ENCODE peak calls at places on chromosomes 1 and 21, in five cellular contexts. S is NCI-H446, F is HCT116, Y is C1 segment of cervical spinal cord, U is EL. G is an unnamed sample.

GRCh38 chr1:54334996-54335395 is 71.2 kb downstream of the SSBP3 start:
- DNase-seq in S (no peak), F (no peak), Y (peak), U (peak), G (peak)

GRCh38 chr1:177206831-177207230 is 36.1 kb downstream of the BRINP2 start:
- DNase-seq in S (no peak), F (no peak), Y (no peak), U (no peak), G (no peak)

GRCh38 chr1:168079761-168080160 is 57.0 kb downstream of the GPR161 start:
- DNase-seq in S (no peak), F (peak), Y (no peak), U (peak), G (no peak)

GRCh38 chr21:33924766-33925100 is 9.1 kb upstream of the ATP5PO start:
- DNase-seq in S (no peak), F (no peak), Y (no peak), U (no peak), G (no peak)

GRCh38 chr1:40315795-40316594 is 1.1 kb downstream of the COL9A2 start:
- DNase-seq in S (no peak), F (no peak), Y (peak), U (peak), G (no peak)

GRCh38 chr1:98104285-98104684 is 183.5 kb upstream of the DPYD start:
- DNase-seq in S (peak), F (no peak), Y (no peak), U (peak), G (peak)

GRCh38 chr1:59971464-59971911 is 44.9 kb upstream of the CYP2J2 start:
- DNase-seq in S (peak), F (peak), Y (peak), U (peak), G (no peak)

GRCh38 chr1:54299037-54299436 is 99.1 kb downstream of the MRPL37 start:
- DNase-seq in S (no peak), F (no peak), Y (no peak), U (no peak), G (no peak)

GRCh38 chr1:93324486-93325464 is 20.9 kb upstream of the DR1 start:
- DNase-seq in S (peak), F (peak), Y (no peak), U (peak), G (peak)

GRCh38 chr1:230359992-230360391 is 66.1 kb downstream of the PGBD5 start:
- DNase-seq in S (no peak), F (no peak), Y (no peak), U (peak), G (peak)

GRCh38 chr1:154546264-154547043 is 12.0 kb downstream of the UBE2Q1 start:
- DNase-seq in S (peak), F (peak), Y (no peak), U (peak), G (no peak)

GRCh38 chr1:151511636-151512215 is 539 bp downstream of the CGN start:
- DNase-seq in S (peak), F (no peak), Y (peak), U (peak), G (no peak)

GRCh38 chr1:182833271-182833670 is 5.9 kb upstream of the DHX9 start:
- DNase-seq in S (no peak), F (no peak), Y (no peak), U (peak), G (peak)

GRCh38 chr1:169072945-169073725 is 33.4 kb upstream of the ATP1B1 start:
- DNase-seq in S (peak), F (no peak), Y (no peak), U (no peak), G (no peak)

GRCh38 chr1:218479436-218480115 is 134.4 kb downstream of the TGFB2 start:
- DNase-seq in S (no peak), F (no peak), Y (no peak), U (peak), G (peak)

GRCh38 chr1:15948600-15949452 is 27.1 kb downstream of the ZBTB17 start:
- DNase-seq in S (no peak), F (no peak), Y (no peak), U (peak), G (peak)

GRCh38 chr1:188170446-188170845 is 1341.7 kb downstream of the PLA2G4A start:
- DNase-seq in S (no peak), F (no peak), Y (no peak), U (no peak), G (no peak)

GRCh38 chr1:55700359-55701130 is 485.4 kb upstream of the USP24 start:
- DNase-seq in S (peak), F (no peak), Y (no peak), U (peak), G (peak)

GRCh38 chr21:30164796-30165195 is 1.8 kb downstream of the CLDN17 start:
- DNase-seq in S (no peak), F (no peak), Y (no peak), U (no peak), G (no peak)

GRCh38 chr1:200346744-200347143 is 63.1 kb downstream of the ZNF281 start:
- DNase-seq in S (no peak), F (no peak), Y (no peak), U (peak), G (no peak)

GRCh38 chr1:37731312-37732019 is 33.5 kb downstream of the EPHA10 start:
- DNase-seq in S (no peak), F (no peak), Y (no peak), U (no peak), G (no peak)

GRCh38 chr1:61141288-61142044 is 59.1 kb downstream of the NFIA start:
- DNase-seq in S (peak), F (no peak), Y (no peak), U (peak), G (peak)

GRCh38 chr1:201662646-201663045 is 123.7 kb downstream of the NAV1 start:
- DNase-seq in S (no peak), F (no peak), Y (no peak), U (no peak), G (no peak)

GRCh38 chr1:230797376-230798186 is 50.4 kb downstream of the CAPN9 start:
- DNase-seq in S (peak), F (peak), Y (peak), U (peak), G (peak)

GRCh38 chr1:235069577-235070563 is 58.8 kb downstream of the TOMM20 start:
- DNase-seq in S (peak), F (no peak), Y (no peak), U (peak), G (peak)

GRCh38 chr1:101136739-101137138 is 100.1 kb upstream of the S1PR1 start:
- DNase-seq in S (no peak), F (no peak), Y (no peak), U (peak), G (no peak)

GRCh38 chr1:47638240-47638639 is 200.4 kb downstream of the FOXD2 start:
- DNase-seq in S (no peak), F (no peak), Y (no peak), U (no peak), G (no peak)

GRCh38 chr1:85027242-85027983 is 20.9 kb downstream of the MCOLN3 start:
- DNase-seq in S (peak), F (no peak), Y (no peak), U (no peak), G (no peak)

G was measured in skeletal muscle cell.